ENCODE peak calls at places on chromosomes 6 and 20, in ten cellular contexts. H, Q, N, R, Z, T, G, W, K and V are unnamed samples.

GRCh38 chr6:149170564-149171452 is 146.7 kb upstream of the TAB2 start:
- DNase-seq in G (peak; percentile 44), N (no peak), W (peak; percentile 47), Z (no peak), Q (peak; percentile 28), T (no peak), H (no peak), K (no peak), R (no peak), V (no peak)

GRCh38 chr6:138601128-138601527 is 101.8 kb upstream of the NHSL1 start:
- DNase-seq in Z (no peak), T (no peak), R (no peak), N (no peak), Q (no peak), H (no peak), K (no peak), W (no peak), G (no peak), V (no peak)

GRCh38 chr6:73743556-73743955 is 47.6 kb downstream of the CD109 start:
- DNase-seq in Z (no peak), W (no peak), N (no peak), Q (no peak), T (no peak), G (no peak), R (no peak), H (no peak), K (no peak), V (peak; percentile 76)

GRCh38 chr6:151263967-151264366 is 24.2 kb downstream of the AKAP12 start:
- DNase-seq in Z (peak; percentile 82), W (no peak), G (peak; percentile 34), Q (no peak), T (no peak), K (no peak), H (no peak), R (no peak), N (no peak), V (no peak)

GRCh38 chr6:151060096-151060741 is 179.5 kb upstream of the AKAP12 start:
- DNase-seq in H (no peak), T (no peak), N (no peak), G (peak; percentile 53), Q (peak; percentile 12), R (no peak), K (peak; percentile 88), Z (no peak), W (no peak), V (peak; percentile 96)

GRCh38 chr6:23735151-23735550 is 390.9 kb upstream of the NRSN1 start:
- DNase-seq in N (no peak), H (no peak), Q (no peak), T (no peak), G (no peak), Z (no peak), R (no peak), W (no peak), K (no peak), V (no peak)

GRCh38 chr6:35224720-35225119 is 11.0 kb downstream of the SCUBE3 start:
- DNase-seq in Q (no peak), W (no peak), T (no peak), K (no peak), Z (no peak), G (no peak), N (no peak), H (no peak), R (no peak), V (no peak)

GRCh38 chr20:41133709-41134361 is 3.5 kb upstream of the PLCG1 start:
- DNase-seq in N (peak; percentile 76), H (no peak), W (no peak), G (no peak), T (peak; percentile 31), K (peak; percentile 97), Q (peak; percentile 15), R (peak; percentile 69), Z (no peak), V (no peak)

GRCh38 chr6:22036267-22036666 is 260.6 kb downstream of the PRL start:
- DNase-seq in W (peak; percentile 9), G (no peak), Z (no peak), K (peak; percentile 74), Q (no peak), H (no peak), R (peak; percentile 24), N (no peak), T (no peak), V (no peak)

GRCh38 chr20:431012-431904 is 23.2 kb downstream of the RBCK1 start:
- DNase-seq in T (peak; percentile 21), Z (peak; percentile 55), H (peak; percentile 79), Q (peak; percentile 41), W (peak; percentile 91), N (peak; percentile 53), G (peak; percentile 35), R (peak; percentile 32), K (peak; percentile 78), V (peak; percentile 79)

GRCh38 chr6:43478008-43478372 is 620 bp downstream of the TJAP1 start:
- DNase-seq in Q (no peak), G (no peak), K (no peak), N (no peak), H (no peak), T (no peak), R (peak; percentile 23), Z (no peak), W (no peak), V (no peak)

GRCh38 chr20:46348972-46349741 is 40.9 kb upstream of the CDH22 start:
- DNase-seq in G (no peak), N (peak; percentile 27), T (peak; percentile 40), Z (peak; percentile 76), W (peak; percentile 90), H (peak; percentile 78), R (peak; percentile 49), K (peak; percentile 83), Q (peak; percentile 35), V (peak; percentile 59)

GRCh38 chr6:18293192-18293904 is 29.0 kb upstream of the DEK start:
- DNase-seq in W (no peak), T (no peak), K (no peak), R (no peak), N (no peak), Z (no peak), H (no peak), G (no peak), Q (peak; percentile 47), V (no peak)

GRCh38 chr20:58759947-58760346 is 67.3 kb downstream of the NPEPL1 start:
- DNase-seq in G (no peak), Q (no peak), W (no peak), Z (no peak), K (no peak), R (no peak), H (no peak), T (no peak), N (no peak), V (no peak)

GRCh38 chr6:160227038-160227768 is 31.4 kb downstream of the SLC22A2 start:
- DNase-seq in W (no peak), K (no peak), Q (no peak), R (no peak), T (no peak), H (no peak), G (no peak), Z (no peak), N (no peak), V (no peak)

GRCh38 chr6:84027340-84028183 is 6.0 kb upstream of the MRAP2 start:
- DNase-seq in K (peak; percentile 70), R (no peak), N (no peak), W (peak; percentile 71), H (no peak), Z (no peak), T (no peak), Q (peak; percentile 68), G (no peak), V (no peak)

GRCh38 chr6:53648571-53648970 is 17.0 kb downstream of the KLHL31 start:
- DNase-seq in R (no peak), N (no peak), T (no peak), G (no peak), Q (no peak), W (no peak), Z (no peak), K (no peak), H (no peak), V (no peak)
- H3K27ac ChIP-seq in R (no peak overlapping the region), N (no peak overlapping the region), T (no peak overlapping the region), G (no peak overlapping the region), Q (no peak overlapping the region), W (no peak overlapping the region), Z (no peak overlapping the region), K (no peak overlapping the region), H (no peak overlapping the region), V (no peak overlapping the region)

GRCh38 chr6:141418076-141418475 is 714.6 kb upstream of the GJE1 start:
- DNase-seq in W (no peak), N (no peak), K (no peak), Z (no peak), T (no peak), H (no peak), Q (no peak), R (no peak), G (no peak), V (no peak)

GRCh38 chr6:141415896-141416295 is 716.8 kb upstream of the GJE1 start:
- DNase-seq in N (no peak), K (no peak), G (no peak), W (no peak), T (no peak), H (no peak), R (no peak), Z (no peak), Q (no peak), V (no peak)

GRCh38 chr6:141426400-141426980 is 706.2 kb upstream of the GJE1 start:
- DNase-seq in T (no peak), Z (no peak), W (no peak), G (no peak), Q (no peak), R (no peak), K (no peak), N (no peak), H (no peak), V (no peak)

GRCh38 chr6:141421378-141421777 is 711.3 kb upstream of the GJE1 start:
- DNase-seq in Z (no peak), Q (no peak), K (peak; percentile 54), W (no peak), N (no peak), G (no peak), R (no peak), H (no peak), T (no peak), V (peak; percentile 65)
- H3K27ac ChIP-seq in Z (no peak overlapping the region), Q (no peak overlapping the region), K (no peak overlapping the region), W (peak overlapping the region; percentile 28), N (no peak overlapping the region), G (no peak overlapping the region), R (no peak overlapping the region), H (no peak overlapping the region), T (no peak overlapping the region), V (no peak overlapping the region)

GRCh38 chr20:17473662-17474061 is 57.5 kb downstream of the BFSP1 start:
- DNase-seq in G (no peak), W (peak; percentile 45), N (no peak), T (no peak), K (no peak), R (no peak), Q (no peak), Z (no peak), H (no peak), V (no peak)
- H3K27ac ChIP-seq in G (no peak overlapping the region), W (no peak overlapping the region), N (no peak overlapping the region), T (no peak overlapping the region), K (no peak overlapping the region), R (no peak overlapping the region), Q (no peak overlapping the region), Z (no peak overlapping the region), H (no peak overlapping the region), V (no peak overlapping the region)

DNA sequence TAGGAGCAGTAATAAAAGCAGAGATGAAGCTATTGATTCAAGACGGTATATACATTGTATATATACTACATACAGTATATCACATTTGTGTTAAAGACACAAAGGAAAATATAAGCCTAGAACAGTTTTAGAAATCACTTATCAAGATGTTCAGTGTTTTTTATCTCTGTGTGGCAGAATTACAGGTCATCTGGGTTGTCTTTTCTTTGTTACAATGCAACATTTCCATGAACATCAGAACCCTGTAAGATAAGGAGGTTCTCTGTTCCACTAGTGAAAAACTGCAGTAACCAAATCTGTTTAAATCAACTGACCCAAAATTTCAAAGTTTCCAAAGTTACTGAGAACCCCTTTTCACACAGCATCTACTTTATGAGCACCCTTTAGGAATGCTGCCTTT is 42.2 kb downstream of the B4GALT5 start:
- DNase-seq in G (no peak), R (no peak), H (no peak), Q (no peak), T (no peak), K (no peak), Z (no peak), W (no peak), N (no peak), V (no peak)
- H3K27ac ChIP-seq in G (no peak overlapping the region), R (no peak overlapping the region), H (no peak overlapping the region), Q (no peak overlapping the region), T (no peak overlapping the region), K (no peak overlapping the region), Z (no peak overlapping the region), W (no peak overlapping the region), N (no peak overlapping the region), V (no peak overlapping the region)